ENCODE peak calls at places on chromosomes 12 and 14, in four cellular contexts. One of them, this sample, is unnamed.

GRCh38 chr12:101962486-101962885 is 85.1 kb downstream of the DRAM1 start:
- DNase-seq in fibroblast of lung: peak; percentile 10
- DNase-seq in choroid plexus epithelial cell: no peak
- DNase-seq in lung: peak; percentile 51
- DNase-seq in this sample: no peak

GRCh38 chr12:108629824-108630476 is 3.7 kb downstream of the SELPLG start:
- DNase-seq in choroid plexus epithelial cell: peak; percentile 80
- DNase-seq in fibroblast of lung: peak; percentile 90
- DNase-seq in lung: peak; percentile 54
- DNase-seq in this sample: peak; percentile 42

GRCh38 chr12:88816201-88816600 is 235.9 kb upstream of the KITLG start:
- DNase-seq in fibroblast of lung: peak; percentile 33
- DNase-seq in lung: no peak
- DNase-seq in choroid plexus epithelial cell: no peak
- DNase-seq in this sample: peak; percentile 27

GRCh38 chr12:119546340-119546739 is 47.2 kb upstream of the TMEM233 start:
- DNase-seq in fibroblast of lung: no peak
- DNase-seq in lung: no peak
- DNase-seq in choroid plexus epithelial cell: no peak
- DNase-seq in this sample: no peak

GRCh38 chr12:26773313-26774104 is 59.5 kb downstream of the ITPR2 start:
- DNase-seq in fibroblast of lung: no peak
- DNase-seq in choroid plexus epithelial cell: no peak
- DNase-seq in lung: no peak
- DNase-seq in this sample: no peak

GRCh38 chr12:1471224-1471623 is 123.2 kb downstream of the FBXL14 start:
- DNase-seq in fibroblast of lung: peak; percentile 57
- DNase-seq in choroid plexus epithelial cell: peak; percentile 28
- DNase-seq in lung: no peak
- DNase-seq in this sample: no peak

GRCh38 chr14:45298427-45299117 is 45.6 kb upstream of the MIS18BP1 start:
- DNase-seq in choroid plexus epithelial cell: no peak
- DNase-seq in fibroblast of lung: no peak
- DNase-seq in lung: no peak
- DNase-seq in this sample: no peak

GRCh38 chr12:110502449-110502738 is 263 bp downstream of the RAD9B start:
- DNase-seq in fibroblast of lung: peak; percentile 5
- DNase-seq in lung: no peak
- DNase-seq in choroid plexus epithelial cell: no peak
- DNase-seq in this sample: no peak

GRCh38 chr12:116802018-116802417 is 63.9 kb downstream of the RNFT2 start:
- DNase-seq in choroid plexus epithelial cell: no peak
- DNase-seq in lung: no peak
- DNase-seq in fibroblast of lung: no peak
- DNase-seq in this sample: no peak

GRCh38 chr14:90717916-90718315 is 98.3 kb downstream of the TTC7B start:
- DNase-seq in choroid plexus epithelial cell: peak; percentile 86
- DNase-seq in fibroblast of lung: peak; percentile 83
- DNase-seq in lung: no peak
- DNase-seq in this sample: peak; percentile 11

GRCh38 chr12:122421815-122422737 is at the start of gene CLIP1:
- DNase-seq in choroid plexus epithelial cell: peak; percentile 75
- DNase-seq in fibroblast of lung: peak; percentile 67
- DNase-seq in lung: peak; percentile 68
- DNase-seq in this sample: no peak

GRCh38 chr14:58637391-58638230 is at the start of gene DACT1:
- DNase-seq in choroid plexus epithelial cell: peak; percentile 86
- DNase-seq in lung: peak; percentile 38
- DNase-seq in fibroblast of lung: peak; percentile 85
- DNase-seq in this sample: peak; percentile 57

GRCh38 chr14:50222061-50222613 is 9.2 kb downstream of the SOS2 start:
- DNase-seq in lung: no peak
- DNase-seq in fibroblast of lung: peak; percentile 23
- DNase-seq in choroid plexus epithelial cell: no peak
- DNase-seq in this sample: no peak

GRCh38 chr12:62482769-62483168 is 16.1 kb downstream of the MON2 start:
- DNase-seq in fibroblast of lung: no peak
- DNase-seq in lung: no peak
- DNase-seq in choroid plexus epithelial cell: no peak
- DNase-seq in this sample: no peak

GRCh38 chr12:106304001-106304421 is 1.5 kb downstream of the TCP11L2 start:
- DNase-seq in choroid plexus epithelial cell: no peak
- DNase-seq in fibroblast of lung: no peak
- DNase-seq in lung: no peak
- DNase-seq in this sample: no peak

GRCh38 chr12:124608451-124608870 is 41.0 kb upstream of the NCOR2 start:
- DNase-seq in choroid plexus epithelial cell: no peak
- DNase-seq in fibroblast of lung: peak; percentile 28
- DNase-seq in lung: no peak
- DNase-seq in this sample: no peak

GRCh38 chr12:28708918-28709371 is 440.1 kb upstream of the FAR2 start:
- DNase-seq in lung: no peak
- DNase-seq in choroid plexus epithelial cell: peak; percentile 96
- DNase-seq in fibroblast of lung: peak; percentile 84
- DNase-seq in this sample: peak; percentile 75

DNA sequence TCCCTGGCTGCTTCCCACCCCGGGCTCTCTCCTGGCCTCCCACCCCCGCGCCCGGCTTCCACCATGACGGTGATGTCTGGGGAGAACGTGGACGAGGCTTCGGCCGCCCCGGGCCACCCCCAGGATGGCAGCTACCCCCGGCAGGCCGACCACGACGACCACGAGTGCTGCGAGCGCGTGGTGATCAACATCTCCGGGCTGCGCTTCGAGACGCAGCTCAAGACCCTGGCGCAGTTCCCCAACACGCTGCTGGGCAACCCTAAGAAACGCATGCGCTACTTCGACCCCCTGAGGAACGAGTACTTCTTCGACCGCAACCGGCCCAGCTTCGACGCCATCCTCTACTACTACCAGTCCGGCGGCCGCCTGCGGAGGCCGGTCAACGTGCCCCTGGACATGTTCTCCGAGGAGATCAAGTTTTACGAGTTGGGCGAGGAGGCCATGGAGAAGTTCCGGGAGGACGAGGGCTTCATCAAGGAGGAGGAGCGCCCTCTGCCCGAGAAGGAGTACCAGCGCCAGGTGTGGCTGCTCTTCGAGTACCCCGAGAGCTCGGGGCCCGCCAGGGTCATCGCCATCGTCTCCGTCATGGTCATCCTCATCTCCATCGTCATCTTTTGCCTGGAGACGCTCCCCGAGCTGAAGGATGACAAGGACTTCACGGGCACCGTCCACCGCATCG is 1.8 kb downstream of the KCNA1 start:
- DNase-seq in choroid plexus epithelial cell: no peak
- DNase-seq in fibroblast of lung: no peak
- DNase-seq in lung: no peak
- DNase-seq in this sample: no peak
- H3K4me3 ChIP-seq in choroid plexus epithelial cell: no peak overlapping the region
- H3K4me3 ChIP-seq in fibroblast of lung: no peak overlapping the region
- H3K4me3 ChIP-seq in lung: no peak overlapping the region
- H3K4me3 ChIP-seq in this sample: no peak overlapping the region

GRCh38 chr14:61219256-61219655 is 61.9 kb downstream of the TMEM30B start:
- DNase-seq in lung: no peak
- DNase-seq in fibroblast of lung: no peak
- DNase-seq in choroid plexus epithelial cell: no peak
- DNase-seq in this sample: no peak
- TF ChIP-seq CTCF in lung: no peak
- TF ChIP-seq CTCF in fibroblast of lung: no peak
- TF ChIP-seq CTCF in choroid plexus epithelial cell: no peak
- TF ChIP-seq CTCF in this sample: no peak

GRCh38 chr14:96252323-96253052 is 3.5 kb upstream of the BDKRB1 start:
- DNase-seq in fibroblast of lung: no peak
- DNase-seq in lung: no peak
- DNase-seq in choroid plexus epithelial cell: no peak
- DNase-seq in this sample: no peak
- H3K4me3 ChIP-seq in fibroblast of lung: no peak overlapping the region
- H3K4me3 ChIP-seq in lung: no peak overlapping the region
- H3K4me3 ChIP-seq in choroid plexus epithelial cell: no peak overlapping the region
- H3K4me3 ChIP-seq in this sample: no peak overlapping the region

DNA sequence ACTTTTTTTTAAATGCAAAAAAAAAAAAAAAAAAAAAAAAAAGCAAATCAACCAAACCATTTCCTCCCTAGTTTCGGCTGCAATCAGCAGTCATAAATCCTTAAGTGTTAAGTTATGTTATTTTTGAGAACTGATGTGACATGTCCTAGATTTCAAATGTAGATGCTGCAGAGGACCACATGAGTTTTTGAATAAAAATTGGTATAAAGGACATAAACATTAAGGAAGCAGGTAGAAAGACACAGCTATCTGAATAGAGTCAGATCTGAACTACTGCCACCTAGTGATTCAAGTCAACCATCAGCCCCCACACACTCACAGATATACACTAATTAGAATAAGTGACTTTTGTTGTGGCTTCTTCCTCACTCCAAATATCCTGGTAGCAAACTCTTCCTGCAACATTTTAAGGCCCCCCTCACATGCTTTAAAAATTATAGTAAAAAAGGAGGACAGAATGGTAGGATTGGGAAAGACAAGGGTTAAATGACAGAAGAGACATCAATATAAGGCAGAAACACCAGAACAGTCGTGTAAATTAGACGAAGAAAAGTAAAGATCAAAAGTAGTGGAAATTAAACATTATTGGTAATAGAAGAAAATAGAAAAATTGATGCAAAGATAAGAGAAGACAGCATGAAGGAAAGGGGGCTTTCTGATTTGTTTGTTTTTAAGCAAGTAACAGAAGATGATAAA is 394.5 kb upstream of the ATP2B1 start:
- DNase-seq in lung: no peak
- DNase-seq in fibroblast of lung: peak; percentile 40
- DNase-seq in choroid plexus epithelial cell: peak; percentile 77
- DNase-seq in this sample: no peak
- TF ChIP-seq CTCF in lung: peak; percentile 17
- TF ChIP-seq CTCF in fibroblast of lung: peak; percentile 60
- TF ChIP-seq CTCF in choroid plexus epithelial cell: peak; percentile 72
- TF ChIP-seq CTCF in this sample: peak; percentile 37

DNA sequence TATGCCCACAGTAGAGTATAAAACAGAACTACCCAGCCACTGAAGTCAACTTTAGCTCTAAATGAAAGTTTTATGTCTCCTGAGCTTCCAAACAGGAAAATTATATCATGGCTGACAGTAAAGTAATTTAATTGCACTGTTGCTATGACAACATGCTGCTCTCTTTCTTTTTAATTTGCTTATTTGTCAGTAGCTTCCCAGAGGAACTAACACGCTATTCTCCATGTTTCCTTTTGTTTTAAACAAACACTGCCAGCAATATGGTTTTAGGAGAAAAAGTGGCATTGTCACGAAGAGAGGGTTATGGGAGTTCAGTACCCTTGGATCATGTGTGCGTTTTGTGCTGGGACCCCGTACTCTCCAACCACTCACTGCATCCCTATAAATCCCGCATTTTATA is 1.9 kb downstream of the FOXN3 start:
- DNase-seq in fibroblast of lung: no peak
- DNase-seq in choroid plexus epithelial cell: no peak
- DNase-seq in lung: no peak
- DNase-seq in this sample: no peak
- H3K4me3 ChIP-seq in fibroblast of lung: peak overlapping the region; percentile 88
- H3K4me3 ChIP-seq in choroid plexus epithelial cell: peak overlapping the region; percentile 80
- H3K4me3 ChIP-seq in lung: no peak overlapping the region
- H3K4me3 ChIP-seq in this sample: peak overlapping the region; percentile 10

GRCh38 chr14:69770559-69770958 is 3.6 kb downstream of the SRSF5 start:
- DNase-seq in choroid plexus epithelial cell: no peak
- DNase-seq in lung: no peak
- DNase-seq in fibroblast of lung: no peak
- DNase-seq in this sample: no peak
- TF ChIP-seq CTCF in choroid plexus epithelial cell: no peak
- TF ChIP-seq CTCF in lung: no peak
- TF ChIP-seq CTCF in fibroblast of lung: no peak
- TF ChIP-seq CTCF in this sample: no peak

DNA sequence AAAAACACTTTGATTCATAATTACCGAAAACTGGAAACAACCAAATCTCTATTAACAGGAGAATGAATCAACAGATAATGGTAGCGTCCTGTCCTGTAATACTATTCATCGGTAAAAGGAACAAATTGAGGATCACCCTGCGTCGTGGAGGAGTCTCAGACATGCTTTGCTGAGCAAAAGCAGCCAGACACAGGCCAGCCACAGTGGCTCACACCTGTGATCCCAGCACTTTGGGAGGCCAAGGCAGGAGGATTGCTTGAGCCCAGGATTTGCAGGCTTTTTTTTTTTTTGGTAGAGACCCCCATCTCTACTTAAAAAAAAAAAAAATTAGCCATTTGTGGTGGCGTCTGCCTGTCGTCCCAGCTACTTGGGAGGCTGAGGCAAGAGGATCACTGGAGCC is 34.1 kb upstream of the MMP17 start:
- DNase-seq in fibroblast of lung: no peak
- DNase-seq in choroid plexus epithelial cell: no peak
- DNase-seq in lung: no peak
- DNase-seq in this sample: no peak
- H3K4me3 ChIP-seq in fibroblast of lung: no peak overlapping the region
- H3K4me3 ChIP-seq in choroid plexus epithelial cell: no peak overlapping the region
- H3K4me3 ChIP-seq in lung: no peak overlapping the region
- H3K4me3 ChIP-seq in this sample: no peak overlapping the region

GRCh38 chr14:104546021-104546491 is 33.5 kb upstream of the C14orf180 start:
- DNase-seq in choroid plexus epithelial cell: no peak
- DNase-seq in fibroblast of lung: no peak
- DNase-seq in lung: no peak
- DNase-seq in this sample: no peak
- TF ChIP-seq CTCF in choroid plexus epithelial cell: no peak
- TF ChIP-seq CTCF in fibroblast of lung: no peak
- TF ChIP-seq CTCF in lung: no peak
- TF ChIP-seq CTCF in this sample: no peak